ENCODE peak calls at places on chromosomes 12 and 14, in five cellular contexts. Y, B, W, R and V are unnamed samples. For H3K4me1, the result is how much of the 10 kb centered on the place peaks cover.

GRCh38 chr14:26163761-26164160 is 434.1 kb downstream of the NOVA1 start:
- DNase-seq in B (peak), W (no peak), Y (peak), R (no peak), V (no peak)

GRCh38 chr14:86321151-86321550 is 791.2 kb downstream of the FLRT2 start:
- DNase-seq in Y (no peak), W (no peak), R (no peak), B (no peak), V (no peak)

GRCh38 chr12:130126023-130126432 is 36.2 kb upstream of the FZD10 start:
- DNase-seq in Y (no peak), R (no peak), B (no peak), W (no peak), V (peak)

GRCh38 chr14:54186821-54187365 is 209.9 kb upstream of the CDKN3 start:
- DNase-seq in R (no peak), B (no peak), Y (no peak), W (no peak), V (no peak)

GRCh38 chr12:120944645-120945217 is 33.6 kb upstream of the HNF1A start:
- DNase-seq in B (no peak), Y (peak), W (peak), R (no peak), V (no peak)

GRCh38 chr14:93056166-93056839 is 59.4 kb downstream of the ITPK1 start:
- DNase-seq in B (no peak), R (no peak), Y (no peak), W (no peak), V (no peak)

GRCh38 chr12:127781336-127781735 is 485.6 kb upstream of the TMEM132C start:
- DNase-seq in Y (no peak), W (no peak), B (no peak), R (no peak), V (no peak)

GRCh38 chr12:56631790-56632700 is 1.9 kb upstream of the BAZ2A start:
- DNase-seq in B (peak), R (peak), Y (peak), W (peak), V (peak)

GRCh38 chr14:35470775-35471174 is 63.2 kb upstream of the INSM2 start:
- DNase-seq in R (no peak), W (no peak), Y (peak), B (no peak), V (no peak)

GRCh38 chr12:111310076-111310870 is 58.6 kb downstream of the PHETA1 start:
- DNase-seq in Y (no peak), R (no peak), B (no peak), W (no peak), V (no peak)

GRCh38 chr12:22396253-22396652 is 61.7 kb upstream of the ST8SIA1 start:
- DNase-seq in Y (no peak), W (no peak), B (no peak), R (no peak), V (no peak)

GRCh38 chr12:128969480-128970055 is 116.3 kb downstream of the GLT1D1 start:
- DNase-seq in R (no peak), Y (no peak), B (no peak), W (peak), V (no peak)

GRCh38 chr12:101877816-101878811 is 734 bp downstream of the DRAM1 start:
- DNase-seq in R (no peak), Y (peak), B (peak), W (peak), V (no peak)

GRCh38 chr14:85572845-85573244 is 42.9 kb downstream of the FLRT2 start:
- DNase-seq in Y (peak), B (no peak), W (no peak), R (no peak), V (no peak)

GRCh38 chr12:105453306-105453705 is 122.8 kb downstream of the C12orf75 start:
- DNase-seq in W (no peak), Y (no peak), B (no peak), R (no peak), V (no peak)

GRCh38 chr12:28827841-28828240 is 321.2 kb upstream of the FAR2 start:
- DNase-seq in W (no peak), Y (no peak), R (no peak), B (no peak), V (no peak)

GRCh38 chr12:124910561-124911478 is 3.6 kb downstream of the UBC start:
- DNase-seq in B (no peak), W (no peak), Y (no peak), R (no peak), V (no peak)

GRCh38 chr14:60756847-60757246 is 22.3 kb downstream of the MNAT1 start:
- DNase-seq in W (no peak), B (no peak), Y (peak), R (no peak), V (no peak)

GRCh38 chr14:50599700-50600444 is 39.9 kb downstream of the ATL1 start:
- DNase-seq in B (peak), W (no peak), R (no peak), Y (peak), V (no peak)

GRCh38 chr14:59630281-59630963 is 53.8 kb upstream of the CCDC175 start:
- DNase-seq in R (no peak), W (no peak), Y (no peak), B (no peak), V (no peak)

GRCh38 chr14:93954516-93954830 is 21.9 kb downstream of the ASB2 start:
- DNase-seq in R (no peak), W (no peak), Y (no peak), B (no peak), V (no peak)

GRCh38 chr12:30181334-30181733 is 397.6 kb upstream of the TMTC1 start:
- DNase-seq in R (no peak), B (no peak), W (no peak), Y (no peak), V (no peak)

GRCh38 chr12:130714091-130714590 is 2.0 kb downstream of the RIMBP2 start:
- DNase-seq in W (peak), R (no peak), Y (no peak), B (no peak), V (no peak)

GRCh38 chr14:37232907-37233481 is 35.3 kb downstream of the MIPOL1 start:
- DNase-seq in B (peak), Y (peak), W (no peak), R (no peak), V (no peak)

GRCh38 chr12:57235012-57235727 is 5.7 kb downstream of the SHMT2 start:
- DNase-seq in B (peak), W (peak), R (no peak), Y (peak), V (no peak)

GRCh38 chr12:7093486-7093885 is 1.2 kb upstream of the C1R start:
- DNase-seq in Y (no peak), W (no peak), B (no peak), R (peak), V (no peak)

GRCh38 chr12:125091401-125091800 is 26.2 kb downstream of the AACS start:
- DNase-seq in B (no peak), Y (no peak), R (no peak), W (no peak), V (no peak)

DNA sequence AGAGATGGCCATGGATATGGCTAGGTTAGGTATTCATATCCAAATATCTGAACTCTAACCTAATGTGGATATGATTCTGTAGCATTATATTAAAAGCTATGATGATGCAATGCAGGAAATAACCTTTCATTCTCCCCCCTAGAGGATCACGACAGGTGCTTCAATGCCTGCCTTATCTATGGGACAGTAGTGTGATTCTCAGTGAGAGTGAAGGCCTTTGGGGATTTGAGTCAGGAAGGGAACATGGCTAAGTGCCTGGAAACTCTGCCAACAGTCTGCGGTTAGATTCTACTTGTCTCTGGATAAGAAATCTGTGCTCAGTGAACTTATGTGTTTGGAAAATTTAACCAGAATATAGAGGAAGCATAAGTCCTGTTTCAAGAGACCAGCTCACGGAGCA is 81.8 kb downstream of the SLC38A1 start:
- DNase-seq in W (no peak), Y (no peak), R (no peak), B (no peak), V (peak)
- TF ChIP-seq POLR2A in W (no peak), Y (no peak), R (no peak), B (no peak), V (no peak)

DNA sequence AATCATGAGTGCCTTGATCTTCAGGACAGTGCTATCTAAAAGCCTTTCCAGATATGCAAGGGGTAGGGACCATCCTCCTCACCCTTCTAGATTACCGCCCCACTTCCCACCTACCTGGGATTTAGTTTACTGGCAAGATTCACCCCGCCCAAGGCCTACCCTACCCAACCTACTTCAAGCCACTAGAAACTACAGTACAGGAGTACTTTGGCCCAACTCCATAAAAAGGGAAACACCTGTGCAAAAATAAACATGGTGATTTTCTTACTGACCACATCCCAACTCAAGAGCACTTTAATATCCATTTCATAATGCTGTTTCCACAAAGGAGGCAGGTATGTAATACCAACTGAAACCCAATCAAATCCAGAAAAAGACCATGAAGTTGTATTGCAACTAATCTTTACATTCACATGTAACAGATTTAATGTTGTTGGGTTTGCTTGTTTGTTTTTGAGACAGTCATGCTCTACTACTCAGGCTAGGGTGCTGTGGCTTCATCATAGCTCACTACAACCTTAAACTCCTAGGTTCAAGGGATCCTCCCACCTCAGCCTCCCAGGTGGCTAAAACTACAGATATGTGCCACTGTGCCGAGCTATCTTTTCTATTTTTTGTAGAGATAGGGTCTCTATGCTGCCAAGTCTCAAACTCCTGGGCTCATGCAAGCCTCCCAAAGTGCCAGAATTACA is 41.7 kb upstream of the RAP1B start:
- DNase-seq in R (no peak), B (no peak), Y (no peak), W (no peak), V (no peak)
- TF ChIP-seq POLR2AphosphoS5 in R (no peak), B (no peak), Y (no peak), W (no peak), V (no peak)

GRCh38 chr12:10721654-10722501 is 1.2 kb downstream of the YBX3 start:
- DNase-seq in W (peak), B (peak), Y (peak), R (peak), V (peak)
- H3K4me1 ChIP-seq in W (half or more), B (half or more), Y (half or more), R (half or more), V (under half)

GRCh38 chr12:9066183-9066623 is 49.5 kb downstream of the A2M start:
- DNase-seq in R (no peak), W (no peak), Y (no peak), B (no peak), V (no peak)
- TF ChIP-seq POLR2A in R (no peak), W (no peak), Y (no peak), B (peak), V (no peak)

DNA sequence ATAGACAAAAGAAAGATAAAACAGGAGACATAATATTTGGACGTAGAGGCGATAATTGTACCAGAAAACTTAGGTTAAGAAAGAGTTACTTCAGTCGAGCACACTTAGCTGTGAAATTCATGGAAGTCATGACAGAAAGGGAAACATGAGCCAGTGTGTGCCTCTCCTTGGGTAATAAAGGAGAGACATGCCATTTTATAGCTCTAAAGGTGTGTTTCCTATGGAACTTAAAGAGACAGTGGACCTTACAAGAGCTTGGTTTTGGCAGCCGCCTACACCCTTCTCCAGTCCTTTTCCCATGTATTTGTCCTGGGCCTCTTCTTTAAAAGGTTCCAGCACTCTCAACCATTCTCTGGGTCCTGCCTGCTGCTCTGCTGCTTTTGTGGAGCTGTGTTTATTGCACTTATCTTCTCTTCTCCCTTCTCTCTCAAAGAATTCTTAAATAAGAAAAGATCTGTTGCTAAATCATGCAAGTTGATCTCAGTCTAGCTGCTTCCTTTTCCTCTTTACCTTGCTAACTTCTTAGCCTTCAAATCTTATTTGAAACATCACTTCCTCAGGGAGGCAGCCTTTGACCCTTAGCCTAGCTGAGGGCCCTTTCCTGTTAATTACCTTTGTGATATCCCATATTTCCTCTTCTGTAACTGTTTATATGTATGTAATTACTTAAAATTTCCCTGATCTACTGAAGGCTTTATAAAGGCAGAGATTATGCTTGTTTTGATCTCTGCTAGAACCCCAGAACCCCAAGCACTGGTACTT is 81.8 kb upstream of the EVL start:
- DNase-seq in R (no peak), W (no peak), B (no peak), Y (peak), V (no peak)
- TF ChIP-seq POLR2AphosphoS5 in R (no peak), W (no peak), B (no peak), Y (no peak), V (no peak)

DNA sequence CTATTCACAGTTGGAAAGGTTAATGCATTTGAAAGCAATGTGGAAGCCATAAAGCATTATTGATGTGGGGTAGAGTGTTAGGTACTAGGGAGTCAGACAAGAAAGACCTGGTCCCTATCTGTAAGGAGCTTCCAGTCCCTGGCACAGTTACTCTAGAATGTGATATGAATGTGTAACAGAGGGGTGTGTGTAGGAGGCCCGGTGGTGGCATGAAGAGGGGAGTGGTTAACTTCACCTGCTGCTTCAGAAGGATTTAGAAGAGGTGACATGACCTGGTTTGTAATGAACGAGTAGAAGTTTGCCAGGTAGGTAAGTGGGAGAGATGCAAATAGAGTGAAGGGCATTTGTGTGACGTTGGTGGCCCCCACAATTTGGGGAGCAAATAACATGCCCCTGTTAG is 15.1 kb upstream of the GALNT6 start:
- DNase-seq in W (peak), Y (no peak), R (no peak), B (no peak), V (no peak)
- H3K4me1 ChIP-seq in W (under half), Y (under half), R (under half), B (under half), V (under half)

GRCh38 chr14:32076278-32077080 is 625 bp upstream of the ARHGAP5 start:
- DNase-seq in W (peak), B (peak), R (peak), Y (peak), V (peak)

GRCh38 chr14:32078794-32079663 is 1.9 kb downstream of the ARHGAP5 start:
- DNase-seq in R (no peak), W (no peak), B (peak), Y (peak), V (no peak)

GRCh38 chr14:32078030-32078793 is 1.1 kb downstream of the ARHGAP5 start:
- DNase-seq in Y (peak), B (peak), R (no peak), W (peak), V (peak)

GRCh38 chr14:32075636-32076277 is 1.3 kb upstream of the ARHGAP5 start:
- DNase-seq in B (peak), Y (no peak), R (peak), W (no peak), V (no peak)

GRCh38 chr14:32077081-32078029 is at the start of gene ARHGAP5:
- DNase-seq in W (peak), B (peak), Y (peak), R (peak), V (no peak)
- TF ChIP-seq POLR2A in W (no peak), B (no peak), Y (peak), R (no peak), V (no peak)

GRCh38 chr12:913919-914718 is 35.4 kb downstream of the RAD52 start:
- DNase-seq in B (no peak), W (no peak), R (no peak), Y (no peak), V (no peak)

GRCh38 chr12:916240-916639 is 33.3 kb downstream of the RAD52 start:
- DNase-seq in W (no peak), R (no peak), Y (no peak), B (no peak), V (no peak)

GRCh38 chr12:920676-921075 is 28.8 kb downstream of the RAD52 start:
- DNase-seq in Y (no peak), R (no peak), B (no peak), W (no peak), V (no peak)

GRCh38 chr12:915090-915489 is 34.4 kb downstream of the RAD52 start:
- DNase-seq in B (no peak), R (no peak), W (no peak), Y (peak), V (no peak)

GRCh38 chr12:916712-917445 is 32.6 kb downstream of the RAD52 start:
- DNase-seq in B (no peak), Y (no peak), R (no peak), W (no peak), V (no peak)
- TF ChIP-seq POLR2AphosphoS5 in B (no peak), Y (no peak), R (no peak), W (no peak), V (no peak)

GRCh38 chr12:108823804-108824203 is 33.6 kb downstream of the SSH1 start:
- DNase-seq in B (no peak), W (no peak), R (no peak), Y (peak), V (no peak)
- H3K4me1 ChIP-seq in B (under half), W (half or more), R (half or more), Y (half or more), V (under half)